ENCODE peak calls at places on chromosomes 1 and 21, in four cellular contexts. N, T, Y and R are unnamed samples. For H3K27me3 and H3K36me3, the result is how much of the 10 kb centered on the place peaks cover.

GRCh38 chr1:156676820-156677615 is at the start of gene NES:
- DNase-seq in N (no peak), T (no peak), Y (peak), R (no peak)

GRCh38 chr1:53448241-53448841 is 10.9 kb upstream of the DMRTB1 start:
- DNase-seq in N (no peak), T (no peak), Y (peak), R (no peak)

GRCh38 chr1:232697191-232697590 is 67.3 kb upstream of the SIPA1L2 start:
- DNase-seq in N (no peak), T (no peak), Y (no peak), R (no peak)

GRCh38 chr1:242023805-242024204 is 24.9 kb upstream of the MAP1LC3C start:
- DNase-seq in N (no peak), T (no peak), Y (no peak), R (no peak)

GRCh38 chr1:212701910-212702309 is 2.3 kb upstream of the BATF3 start:
- DNase-seq in N (no peak), T (peak), Y (no peak), R (no peak)

GRCh38 chr1:156584813-156585212 is 5.3 kb downstream of the TTC24 start:
- DNase-seq in N (no peak), T (no peak), Y (peak), R (no peak)

GRCh38 chr1:77253211-77253610 is 28.6 kb upstream of the AK5 start:
- DNase-seq in N (no peak), T (no peak), Y (no peak), R (no peak)

GRCh38 chr1:54347955-54348699 is 58.1 kb downstream of the SSBP3 start:
- DNase-seq in N (no peak), T (no peak), Y (no peak), R (no peak)

GRCh38 chr1:240109920-240110685 is 18.4 kb downstream of the FMN2 start:
- DNase-seq in N (no peak), T (no peak), Y (no peak), R (no peak)

GRCh38 chr1:39632491-39633417 is 6.7 kb downstream of the HEYL start:
- DNase-seq in N (peak), T (no peak), Y (peak), R (no peak)

GRCh38 chr21:32698971-32699693 is 28.7 kb downstream of the SYNJ1 start:
- DNase-seq in N (no peak), T (no peak), Y (no peak), R (no peak)

GRCh38 chr1:2583871-2584341 is 2.7 kb upstream of the PRXL2B start:
- DNase-seq in N (no peak), T (peak), Y (peak), R (peak)

GRCh38 chr1:53145942-53146708 is 3.7 kb upstream of the SLC1A7 start:
- DNase-seq in N (peak), T (no peak), Y (peak), R (peak)

GRCh38 chr1:110203021-110203661 is 7.0 kb upstream of the KCNC4 start:
- DNase-seq in N (peak), T (peak), Y (peak), R (peak)

GRCh38 chr21:26756491-26757159 is 88.6 kb downstream of the ADAMTS1 start:
- DNase-seq in N (no peak), T (no peak), Y (no peak), R (no peak)

GRCh38 chr1:17328855-17329254 is 20.9 kb downstream of the PADI4 start:
- DNase-seq in N (no peak), T (no peak), Y (no peak), R (no peak)

GRCh38 chr1:233025156-233025555 is 74.7 kb downstream of the NTPCR start:
- DNase-seq in N (peak), T (peak), Y (peak), R (no peak)

GRCh38 chr1:111990026-111990877 is 784 bp upstream of the KCND3 start:
- DNase-seq in N (peak), T (no peak), Y (peak), R (no peak)

GRCh38 chr1:216903389-216903754 is 180.1 kb upstream of the ESRRG start:
- DNase-seq in N (no peak), T (no peak), Y (no peak), R (peak)

GRCh38 chr1:106954830-106955229 is 101.6 kb upstream of the PRMT6 start:
- DNase-seq in N (no peak), T (no peak), Y (no peak), R (no peak)

GRCh38 chr1:44460107-44460885 is 55.2 kb downstream of the RNF220 start:
- DNase-seq in N (no peak), T (no peak), Y (no peak), R (no peak)

GRCh38 chr1:229880271-229881170 is 186.5 kb upstream of the GALNT2 start:
- DNase-seq in N (peak), T (no peak), Y (no peak), R (no peak)

GRCh38 chr1:26094076-26094669 is 17.5 kb upstream of the PDIK1L start:
- DNase-seq in N (no peak), T (no peak), Y (no peak), R (no peak)

GRCh38 chr1:235079443-235079967 is 49.1 kb downstream of the TOMM20 start:
- DNase-seq in N (no peak), T (no peak), Y (no peak), R (peak)

GRCh38 chr1:16187748-16188401 is 24.6 kb downstream of the ARHGEF19 start:
- DNase-seq in N (peak), T (peak), Y (peak), R (peak)

GRCh38 chr1:222557574-222557973 is 9.7 kb upstream of the HHIPL2 start:
- DNase-seq in N (no peak), T (no peak), Y (no peak), R (no peak)

GRCh38 chr1:6352138-6352563 is 41.4 kb downstream of the ACOT7 start:
- DNase-seq in N (no peak), T (no peak), Y (no peak), R (peak)

GRCh38 chr1:41698916-41699860 is 214.7 kb upstream of the EDN2 start:
- DNase-seq in N (no peak), T (no peak), Y (no peak), R (peak)

GRCh38 chr1:247401310-247402098 is 14.5 kb upstream of the NLRP3 start:
- DNase-seq in N (no peak), T (no peak), Y (no peak), R (no peak)

DNA sequence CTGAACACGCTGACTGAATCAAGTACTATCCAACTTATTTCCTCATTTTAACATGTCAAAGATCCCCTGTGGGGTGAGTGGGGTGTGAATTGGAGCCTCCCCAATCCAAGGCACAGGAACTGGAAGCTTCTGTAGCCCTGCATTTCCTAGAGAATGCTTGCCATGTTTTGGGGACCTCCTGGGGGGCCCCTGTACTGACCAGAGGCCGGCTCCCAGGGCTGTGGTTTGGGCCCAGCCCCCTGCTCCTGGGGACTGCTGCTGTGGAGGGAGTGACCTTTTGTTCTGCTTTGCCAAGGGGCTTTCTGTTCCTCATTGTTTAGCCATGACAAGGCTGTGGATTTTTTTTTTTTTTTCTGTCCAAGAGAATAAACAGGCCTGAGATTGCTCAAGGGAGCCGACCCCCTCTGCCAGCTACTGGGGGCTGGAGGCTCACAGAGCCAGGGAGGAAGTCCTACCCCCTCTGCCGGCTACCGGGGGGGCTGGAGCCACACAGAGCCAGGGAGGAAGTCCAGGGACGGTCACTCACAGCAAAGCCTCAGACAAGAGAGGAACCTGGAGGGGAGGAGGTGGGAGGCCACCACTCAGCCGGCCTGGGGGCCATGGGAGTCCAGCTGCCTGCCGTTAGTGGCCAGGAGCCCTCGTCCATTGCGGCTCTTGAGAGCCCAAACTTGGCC is 17.4 kb downstream of the TNFRSF1B start:
- DNase-seq in N (peak), T (no peak), Y (peak), R (no peak)
- H3K4me3 ChIP-seq in N (no peak), T (no peak), Y (no peak), R (no peak)

GRCh38 chr1:210754931-210755670 is 378.8 kb downstream of the KCNH1 start:
- DNase-seq in N (no peak), T (no peak), Y (peak), R (peak)
- H3K27me3 ChIP-seq in N (under half), T (under half), Y (under half), R (under half)

DNA sequence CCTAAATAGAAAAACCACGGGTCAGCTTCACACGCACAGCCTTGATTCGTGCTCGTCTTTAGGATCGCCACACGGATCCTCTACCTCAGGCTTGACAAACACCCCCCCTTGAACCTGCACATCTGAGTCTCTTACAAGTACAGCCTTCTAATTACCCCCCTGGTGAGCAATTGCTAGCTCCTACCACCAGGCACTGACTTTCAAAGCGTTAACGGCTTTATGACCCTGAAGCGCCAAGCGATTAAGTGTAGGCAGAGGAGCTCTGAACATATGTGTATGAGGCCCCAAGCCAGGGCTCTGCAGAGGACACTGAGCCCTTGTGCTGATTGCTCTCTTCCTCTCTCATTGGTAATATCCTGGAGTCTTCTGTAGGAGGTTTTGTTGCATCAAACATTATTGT is 55.7 kb upstream of the EPHA8 start:
- DNase-seq in N (no peak), T (no peak), Y (no peak), R (no peak)
- H3K36me3 ChIP-seq in N (under half), T (half or more), Y (under half), R (under half)

DNA sequence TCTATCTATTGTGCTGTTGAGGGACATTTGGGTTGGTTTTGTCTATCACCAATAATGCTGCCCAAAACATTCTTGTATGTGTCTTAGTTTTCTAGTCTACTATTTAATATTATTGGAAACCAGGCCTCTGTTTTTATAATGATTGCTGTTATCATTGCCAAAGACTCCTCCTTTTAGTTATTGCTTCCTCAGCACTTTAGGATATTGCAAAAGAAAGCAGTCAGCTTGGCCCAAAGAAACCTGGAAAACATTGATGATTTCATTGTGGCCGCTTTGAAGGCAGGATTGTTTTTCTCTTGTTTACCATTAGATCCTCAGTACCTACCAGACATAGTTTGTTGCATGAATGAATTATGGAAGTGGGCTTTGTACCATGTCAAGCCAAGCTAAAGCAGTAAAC is 20.6 kb upstream of the MTARC2 start:
- DNase-seq in N (no peak), T (no peak), Y (no peak), R (no peak)
- H3K4me3 ChIP-seq in N (no peak), T (no peak), Y (no peak), R (no peak)

GRCh38 chr1:46545784-46546183 is 5.7 kb downstream of the KNCN start:
- DNase-seq in N (no peak), T (no peak), Y (no peak), R (no peak)

GRCh38 chr1:46543761-46544560 is 7.5 kb downstream of the KNCN start:
- DNase-seq in N (no peak), T (no peak), Y (peak), R (no peak)

GRCh38 chr1:46543382-46543760 is 8.1 kb downstream of the KNCN start:
- DNase-seq in N (no peak), T (no peak), Y (no peak), R (no peak)

GRCh38 chr1:46546210-46546609 is 5.2 kb downstream of the KNCN start:
- DNase-seq in N (no peak), T (no peak), Y (no peak), R (no peak)

GRCh38 chr1:46544561-46545240 is 6.7 kb downstream of the KNCN start:
- DNase-seq in N (no peak), T (no peak), Y (no peak), R (no peak)
- H3K27me3 ChIP-seq in N (under half), T (under half), Y (half or more), R (under half)

DNA sequence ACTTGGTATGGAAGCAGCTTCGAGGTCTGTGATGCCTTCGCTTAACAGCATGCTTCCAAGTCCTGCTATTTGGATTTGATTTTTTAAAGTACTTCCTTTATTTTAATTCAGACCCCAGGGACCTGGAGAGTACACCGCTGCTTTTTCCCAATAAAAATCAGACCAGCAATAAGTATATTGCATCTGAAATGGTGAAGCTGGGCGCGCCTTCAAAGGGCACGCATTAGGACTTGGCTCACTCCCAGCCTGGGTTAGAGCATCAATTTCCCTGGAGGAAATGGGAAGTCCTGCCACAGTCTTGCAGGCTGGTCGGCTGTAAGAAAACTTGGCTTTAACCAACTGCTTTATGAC is 325.1 kb downstream of the RRAGC start:
- DNase-seq in N (no peak), T (no peak), Y (no peak), R (no peak)
- H3K36me3 ChIP-seq in N (under half), T (under half), Y (under half), R (under half)

GRCh38 chr1:46612937-46613660 is 3.5 kb downstream of the MOB3C start:
- DNase-seq in N (no peak), T (no peak), Y (peak), R (no peak)

GRCh38 chr1:46613661-46614603 is 2.7 kb downstream of the MOB3C start:
- DNase-seq in N (peak), T (peak), Y (peak), R (peak)

GRCh38 chr1:46615088-46615487 is 1.5 kb downstream of the MOB3C start:
- DNase-seq in N (no peak), T (no peak), Y (no peak), R (peak)

GRCh38 chr1:46615735-46616134 is 876 bp downstream of the MOB3C start:
- DNase-seq in N (no peak), T (no peak), Y (no peak), R (no peak)

GRCh38 chr1:46614604-46614984 is 2.0 kb downstream of the MOB3C start:
- DNase-seq in N (no peak), T (no peak), Y (no peak), R (no peak)
- H3K4me3 ChIP-seq in N (no peak), T (no peak), Y (no peak), R (no peak)

GRCh38 chr1:32886828-32887414 is 630 bp downstream of the HPCA start:
- DNase-seq in N (no peak), T (no peak), Y (no peak), R (no peak)
- H3K27me3 ChIP-seq in N (under half), T (under half), Y (half or more), R (under half)